ENCODE peak calls at places on chromosomes 7 and 10, in nine cellular contexts. K is adrenal gland, J is spleen, O is ovary, H is tibial nerve, V is sigmoid colon, S is body of pancreas, P is IMR-90, B is transverse colon. E is an unnamed sample. For H3K36me3 and H3K4me1, the result is how much of the 10 kb centered on the place peaks cover.

GRCh38 chr10:62076872-62077271 is 175.4 kb downstream of the ARID5B start:
- DNase-seq in K (no peak), J (no peak), O (no peak), H (no peak), V (no peak), S (no peak), P (peak), B (no peak), E (no peak)

GRCh38 chr10:89563861-89564478 is 28.6 kb upstream of the SLC16A12 start:
- DNase-seq in K (no peak), J (no peak), O (no peak), H (peak), V (no peak), S (peak), P (peak), B (no peak), E (no peak)

GRCh38 chr7:130887182-130888016 is 153.4 kb upstream of the KLF14 start:
- DNase-seq in K (no peak), J (no peak), O (no peak), H (no peak), V (no peak), S (no peak), P (peak), B (no peak), E (no peak)

GRCh38 chr10:132602610-132603009 is 65.0 kb downstream of the INPP5A start:
- DNase-seq in K (no peak), J (no peak), O (no peak), H (no peak), V (no peak), S (no peak), P (no peak), B (no peak), E (no peak)

GRCh38 chr7:43643842-43644241 is 60.9 kb downstream of the STK17A start:
- DNase-seq in K (no peak), J (no peak), O (no peak), H (no peak), V (no peak), S (no peak), P (no peak), B (no peak), E (no peak)

GRCh38 chr10:63206576-63206975 is 73.4 kb downstream of the NRBF2 start:
- DNase-seq in K (no peak), J (no peak), O (no peak), H (no peak), V (no peak), S (no peak), P (peak), B (no peak), E (no peak)

GRCh38 chr10:104371753-104372152 is 18.1 kb downstream of the CFAP58 start:
- DNase-seq in K (no peak), J (no peak), O (no peak), H (no peak), V (no peak), S (no peak), P (no peak), B (no peak), E (no peak)

GRCh38 chr7:22430457-22430856 is 69.5 kb downstream of the STEAP1B start:
- DNase-seq in K (no peak), J (no peak), O (no peak), H (no peak), V (no peak), S (no peak), P (peak), B (no peak), E (no peak)

GRCh38 chr10:9069136-9069535 is 1014.6 kb downstream of the GATA3 start:
- DNase-seq in K (no peak), J (no peak), O (no peak), H (no peak), V (no peak), S (no peak), P (no peak), B (no peak), E (no peak)

GRCh38 chr10:6813876-6814275 is 233.8 kb upstream of the PRKCQ start:
- DNase-seq in K (no peak), J (no peak), O (no peak), H (no peak), V (no peak), S (no peak), P (no peak), B (no peak), E (no peak)

GRCh38 chr10:12934777-12935176 is 66.7 kb downstream of the CCDC3 start:
- DNase-seq in K (no peak), J (no peak), O (no peak), H (no peak), V (no peak), S (no peak), P (peak), B (no peak), E (no peak)

GRCh38 chr7:74488518-74488917 is 34.8 kb downstream of the GTF2IRD1 start:
- DNase-seq in K (no peak), J (no peak), O (no peak), H (no peak), V (no peak), S (no peak), P (no peak), B (no peak), E (no peak)

GRCh38 chr10:8159628-8160165 is 105.2 kb downstream of the GATA3 start:
- DNase-seq in K (no peak), J (no peak), O (no peak), H (no peak), V (no peak), S (no peak), P (no peak), B (no peak), E (no peak)

GRCh38 chr10:3570855-3571266 is 214.1 kb downstream of the KLF6 start:
- DNase-seq in K (peak), J (no peak), O (no peak), H (peak), V (peak), S (no peak), P (no peak), B (no peak), E (no peak)

GRCh38 chr7:94251-94801 is 98.0 kb upstream of the FAM20C start:
- DNase-seq in K (no peak), J (no peak), O (no peak), H (no peak), V (no peak), S (no peak), P (no peak), B (no peak), E (no peak)

GRCh38 chr10:59499460-59499859 is 137.1 kb upstream of the FAM13C start:
- DNase-seq in K (no peak), J (no peak), O (no peak), H (no peak), V (no peak), S (no peak), P (no peak), B (no peak), E (no peak)

GRCh38 chr7:135508853-135509588 is 881 bp downstream of the CNOT4 start:
- DNase-seq in K (peak), J (no peak), O (peak), H (peak), V (no peak), S (peak), P (peak), B (peak), E (no peak)

GRCh38 chr7:45073843-45074737 is 14.7 kb downstream of the NACAD start:
- DNase-seq in K (no peak), J (peak), O (no peak), H (no peak), V (no peak), S (no peak), P (no peak), B (no peak), E (no peak)

GRCh38 chr10:62635127-62635526 is 169.4 kb upstream of the ADO start:
- DNase-seq in K (no peak), J (no peak), O (no peak), H (no peak), V (no peak), S (no peak), P (no peak), B (no peak), E (no peak)

GRCh38 chr7:73577627-73578341 is 595 bp downstream of the TBL2 start:
- DNase-seq in K (no peak), J (peak), O (no peak), H (peak), V (no peak), S (no peak), P (no peak), B (peak), E (peak)

GRCh38 chr7:36600869-36601530 is 123.3 kb downstream of the AOAH start:
- DNase-seq in K (no peak), J (no peak), O (no peak), H (no peak), V (no peak), S (peak), P (peak), B (no peak), E (no peak)

GRCh38 chr10:88270871-88271713 is 312.0 kb downstream of the RNLS start:
- DNase-seq in K (no peak), J (no peak), O (no peak), H (no peak), V (no peak), S (peak), P (peak), B (no peak), E (no peak)

GRCh38 chr10:70932415-70933196 is 44.2 kb upstream of the PCBD1 start:
- DNase-seq in K (no peak), J (no peak), O (no peak), H (no peak), V (peak), S (peak), P (no peak), B (peak), E (no peak)

GRCh38 chr7:102874166-102874829 is 38.5 kb upstream of the LRRC17 start:
- DNase-seq in K (no peak), J (no peak), O (no peak), H (no peak), V (no peak), S (no peak), P (peak), B (no peak), E (no peak)

GRCh38 chr10:90888387-90888786 is 16.6 kb downstream of the RPP30 start:
- DNase-seq in K (no peak), J (no peak), O (no peak), H (no peak), V (no peak), S (no peak), P (no peak), B (no peak), E (no peak)

GRCh38 chr7:50068026-50068425 is 25.0 kb downstream of the ZPBP start:
- DNase-seq in K (peak), J (no peak), O (no peak), H (no peak), V (no peak), S (peak), P (no peak), B (peak), E (no peak)

GRCh38 chr7:30887464-30887872 is 24.2 kb upstream of the AQP1 start:
- DNase-seq in K (no peak), J (no peak), O (no peak), H (no peak), V (no peak), S (peak), P (no peak), B (no peak), E (no peak)

GRCh38 chr10:89074120-89074519 is 83.5 kb downstream of the FAS start:
- DNase-seq in K (peak), J (no peak), O (peak), H (peak), V (peak), S (peak), P (no peak), B (no peak), E (no peak)

GRCh38 chr7:113040849-113041248 is 45.8 kb downstream of the GPR85 start:
- DNase-seq in K (no peak), J (no peak), O (no peak), H (no peak), V (no peak), S (no peak), P (no peak), B (no peak), E (no peak)

GRCh38 chr10:77710759-77711682 is 73.4 kb upstream of the KCNMA1 start:
- DNase-seq in K (peak), J (peak), O (peak), H (peak), V (peak), S (peak), P (peak), B (peak), E (peak)

GRCh38 chr10:2700626-2701305 is 366.6 kb upstream of the PFKP start:
- DNase-seq in K (no peak), J (no peak), O (no peak), H (no peak), V (no peak), S (no peak), P (no peak), B (no peak), E (no peak)

GRCh38 chr10:93110472-93111146 is 36.9 kb downstream of the CYP26A1 start:
- DNase-seq in K (no peak), J (no peak), O (no peak), H (no peak), V (no peak), S (no peak), P (no peak), B (no peak), E (no peak)

GRCh38 chr7:19305698-19306097 is 160.5 kb upstream of the FERD3L start:
- DNase-seq in K (no peak), J (no peak), O (no peak), H (no peak), V (no peak), S (no peak), P (no peak), B (no peak), E (no peak)

GRCh38 chr10:121608669-121609190 is 10.5 kb upstream of the FGFR2 start:
- DNase-seq in K (peak), J (peak), O (peak), H (no peak), V (peak), S (peak), P (no peak), B (peak), E (no peak)

GRCh38 chr7:99010281-99010680 is 131.9 kb downstream of the TRRAP start:
- DNase-seq in K (no peak), J (no peak), O (no peak), H (no peak), V (no peak), S (no peak), P (no peak), B (no peak), E (no peak)
- H3K36me3 ChIP-seq in K (half or more), J (half or more), O (under half), H (half or more), V (half or more), S (under half), P (half or more), B (under half), E (under half)

DNA sequence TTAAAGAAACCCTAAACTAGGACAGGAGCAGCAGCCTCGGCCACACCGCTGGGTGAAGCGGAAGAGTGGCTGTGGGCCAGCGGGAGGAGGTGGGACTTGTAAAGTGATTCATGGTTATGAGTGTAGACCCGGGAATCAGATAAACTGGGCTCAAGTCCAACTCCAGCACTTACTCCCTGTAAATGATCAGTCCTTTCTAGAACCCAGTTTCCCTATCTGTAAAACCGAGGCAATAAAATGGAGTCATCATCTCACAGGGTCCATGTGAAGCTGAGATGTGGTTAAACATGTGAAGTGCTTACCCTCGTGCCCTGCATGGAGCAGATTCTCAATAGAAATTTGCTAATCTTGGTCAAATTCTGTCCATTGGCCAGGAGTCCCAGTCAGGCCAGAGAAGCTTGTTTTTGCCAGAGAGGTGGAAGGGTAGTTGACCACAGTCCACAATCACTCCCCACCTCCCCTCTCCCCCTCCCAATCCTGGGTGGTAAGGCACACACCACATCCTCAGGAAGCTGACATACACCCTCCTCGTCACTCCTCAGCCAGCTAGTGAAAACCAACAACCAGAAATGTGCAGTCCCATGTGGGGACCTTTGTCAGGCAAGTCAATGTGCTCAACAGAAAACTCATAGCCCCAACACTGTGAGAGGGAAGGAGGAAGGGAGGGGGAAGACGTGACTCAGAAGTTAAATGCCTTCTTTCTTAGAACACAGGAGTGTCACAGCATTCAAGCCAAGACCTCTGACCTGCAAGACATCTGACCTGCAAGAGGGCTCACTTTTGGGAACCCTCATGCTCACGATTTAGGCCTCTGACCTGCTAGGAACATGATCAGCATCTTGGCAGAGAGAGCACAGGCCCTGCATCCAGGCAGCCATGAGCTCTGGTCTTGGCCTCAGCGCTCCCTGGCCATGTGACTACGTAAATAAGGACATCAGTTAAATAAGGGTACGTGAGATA is 145.1 kb downstream of the PLXNA4 start:
- DNase-seq in K (peak), J (peak), O (no peak), H (no peak), V (peak), S (peak), P (peak), B (peak), E (no peak)
- H3K4me1 ChIP-seq in K (under half), J (under half), O (under half), H (under half), V (under half), S (under half), P (under half), B (under half), E (under half)

DNA sequence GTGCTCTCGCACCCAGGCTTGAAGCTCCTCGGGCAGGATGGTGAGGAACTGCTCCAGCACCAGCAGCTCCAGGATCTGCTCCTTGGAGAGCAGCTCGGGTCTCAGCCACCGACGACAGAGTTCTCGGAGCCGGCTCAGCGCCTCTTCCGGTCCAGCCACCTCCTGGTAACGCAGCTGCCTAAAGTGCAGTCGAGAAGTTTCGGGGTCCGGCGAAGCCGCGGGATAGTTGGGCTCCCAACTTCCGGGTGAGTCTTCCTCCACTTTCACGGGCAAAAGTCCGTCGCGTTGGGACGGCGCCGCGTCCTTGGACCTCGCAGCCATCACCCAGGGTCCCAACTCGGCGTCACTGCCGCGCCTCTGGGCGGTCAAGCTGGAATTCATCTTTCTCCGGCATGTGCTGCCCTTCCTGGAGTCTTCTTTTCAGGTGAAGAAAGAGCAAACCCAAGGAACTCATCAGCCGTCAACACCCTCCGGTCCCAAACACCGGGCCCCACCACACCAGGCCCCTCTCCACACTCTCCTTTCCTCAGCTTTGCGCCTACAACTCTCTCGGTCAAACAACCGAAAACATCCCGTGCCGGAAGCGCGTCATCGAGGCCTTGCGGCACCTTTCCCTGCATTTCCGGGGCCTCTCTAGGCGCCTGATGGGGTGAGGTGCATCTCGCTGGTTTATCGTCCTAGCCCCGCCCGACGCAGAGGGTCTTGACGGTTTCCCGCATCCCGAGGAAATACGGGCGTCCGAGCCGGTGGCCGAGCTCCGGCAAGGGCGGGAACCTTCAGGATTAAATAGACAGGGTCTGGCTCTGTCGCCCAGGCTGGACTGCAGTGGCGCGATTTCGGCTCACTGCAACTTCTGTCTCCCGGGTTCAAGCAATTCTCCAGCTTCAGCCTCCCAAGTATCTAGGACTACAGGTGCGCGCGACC is at the start of gene ZNF394:
- DNase-seq in K (peak), J (peak), O (peak), H (peak), V (peak), S (peak), P (peak), B (peak), E (peak)
- TF ChIP-seq POLR2A in K (peak), J (peak), O (peak), H (peak), V (peak), S (peak), P (peak), B (peak), E (peak)

GRCh38 chr7:158759749-158760444 is 55.3 kb upstream of the NCAPG2 start:
- DNase-seq in K (no peak), J (no peak), O (no peak), H (no peak), V (no peak), S (no peak), P (no peak), B (no peak), E (no peak)
- H3K36me3 ChIP-seq in K (half or more), J (half or more), O (under half), H (half or more), V (half or more), S (under half), P (under half), B (under half), E (under half)

DNA sequence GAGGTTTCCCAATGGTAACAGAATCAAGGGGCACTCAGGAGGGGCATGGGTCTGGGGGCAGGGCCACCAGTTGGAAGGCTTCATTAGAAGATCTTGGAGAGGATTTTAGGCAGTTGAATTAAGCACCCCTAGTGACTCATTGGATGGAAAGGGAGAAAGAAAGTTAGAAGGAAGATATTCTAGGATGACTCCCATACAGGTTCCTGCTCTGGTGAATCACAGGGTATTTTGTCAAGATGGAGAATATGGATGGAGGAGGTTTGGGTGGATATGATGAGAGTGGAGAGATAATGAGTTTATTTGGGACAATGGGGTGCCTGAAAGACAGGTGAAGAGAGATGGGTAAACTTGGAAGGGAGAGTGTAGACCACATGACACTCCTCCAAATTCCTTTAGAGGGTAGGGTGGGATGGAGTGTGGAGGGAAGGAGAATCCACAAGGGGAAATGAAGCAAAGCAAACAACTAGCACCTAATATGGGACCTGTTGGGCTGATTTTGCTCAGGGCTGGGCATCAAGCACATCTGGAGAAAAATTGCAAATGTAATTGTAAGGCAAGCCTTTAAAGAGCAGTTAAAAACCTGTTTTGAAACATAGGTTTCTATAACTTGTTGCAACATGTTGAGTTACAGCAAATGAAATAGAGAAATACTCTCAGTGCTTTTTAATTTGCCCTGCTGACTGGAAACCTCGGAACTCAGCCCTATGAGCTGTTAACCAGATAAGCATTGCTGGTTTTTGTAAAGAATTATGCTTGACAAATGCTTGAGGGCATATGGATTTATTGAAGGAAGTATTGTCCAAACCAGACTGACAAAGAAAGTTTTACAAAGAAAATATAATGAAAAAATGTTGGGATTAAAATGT is 2.9 kb upstream of the ENTPD7 start:
- DNase-seq in K (no peak), J (no peak), O (no peak), H (no peak), V (no peak), S (no peak), P (no peak), B (no peak), E (no peak)
- H3K4me1 ChIP-seq in K (under half), J (under half), O (under half), H (under half), V (under half), S (under half), P (under half), B (under half), E (under half)